ENCODE peak calls at places on chromosome 6, in eight cellular contexts. D is NCI-H1417; A is stimulated activated naive B cell treated with anti-CD40 and anti-IgM and Interleukin-4, amounts not matched to agents 10 μg/mL and 1 μg/mL and 100 μg/mL, for 72 hours; Q is GM12865; M is NCI-H1105; W is OCI-LY7; E is NCI-H1092; F is Kasumi-1. Y is an unnamed sample.

GRCh38 chr6:7431594-7432390 is 42.2 kb downstream of the RIOK1 start:
- DNase-seq in M (no peak), F (no peak), D (no peak), A (no peak), W (no peak), Q (no peak), E (no peak), Y (no peak)

GRCh38 chr6:126657556-126658129 is 317.7 kb downstream of the CENPW start:
- DNase-seq in W (peak; percentile 4), F (peak; percentile 54), M (peak; percentile 6), A (no peak), E (no peak), Q (peak; percentile 33), D (peak; percentile 14), Y (no peak)

GRCh38 chr6:31961616-31962015 is 2.6 kb downstream of the SKIC2 start:
- DNase-seq in Q (no peak), M (no peak), E (no peak), D (no peak), A (no peak), F (no peak), W (no peak), Y (no peak)

GRCh38 chr6:109440325-109441068 is at the start of the genes PPIL6 and SMPD2:
- DNase-seq in A (peak; percentile 75), Q (peak; percentile 91), W (peak; percentile 89), D (peak; percentile 92), E (peak; percentile 70), M (peak; percentile 86), F (peak; percentile 58), Y (peak; percentile 72)

GRCh38 chr6:101178748-101179147 is 214.8 kb upstream of the GRIK2 start:
- DNase-seq in E (no peak), D (no peak), Q (no peak), A (no peak), M (no peak), F (peak; percentile 77), W (no peak), Y (no peak)

GRCh38 chr6:148747493-148748160 is 797 bp downstream of the UST start:
- DNase-seq in W (peak; percentile 65), F (peak; percentile 22), A (peak; percentile 50), D (peak; percentile 89), Q (peak; percentile 26), E (no peak), M (peak; percentile 35), Y (peak; percentile 23)

GRCh38 chr6:30490031-30490876 is 945 bp downstream of the HLA-E start:
- DNase-seq in M (peak; percentile 9), A (peak; percentile 56), D (no peak), Q (peak; percentile 88), W (peak; percentile 84), E (no peak), F (peak; percentile 26), Y (peak; percentile 70)

GRCh38 chr6:106025655-106026054 is 60.5 kb upstream of the PRDM1 start:
- DNase-seq in A (no peak), F (no peak), D (no peak), M (no peak), Q (no peak), W (no peak), E (no peak), Y (no peak)

GRCh38 chr6:56047931-56048520 is 172.6 kb upstream of the BMP5 start:
- DNase-seq in F (no peak), A (no peak), W (no peak), D (no peak), E (no peak), M (no peak), Q (no peak), Y (no peak)

Y was measured in activated T-helper 2 cell treated with anti-CD3 and anti-CD28 coated beads, Interferon-gamma antibody, Interleukin-2, Interleukin-4, amounts not matched to agents 10 μg/mL and 5 μg/mL and 100 μg/mL, durations not matched to agents 14 hours and 24 hours and 36 hours.